ENCODE peak calls at places on chromosomes 5 and 9, in seven cellular contexts. One of them, this sample, is unnamed.
A peak's percentile ranks its signal among the peaks of the same experiment; 100 is the strongest.

GRCh38 chr9:94182532-94182931 is 76.6 kb upstream of the ZNF169 start:
- DNase-seq in gastrocnemius medialis: no peak
- DNase-seq in GM13976: no peak
- DNase-seq in astrocyte of the spinal cord: no peak
- DNase-seq in T-helper 2 cell: no peak
- DNase-seq in Calu3: no peak
- DNase-seq in stimulated activated CD4-positive, alpha-beta T cell treated with anti-CD3 and anti-CD28 coated beads, Interleukin-2, amount 100 ng/mL, for 4 hours: no peak
- DNase-seq in this sample: no peak

GRCh38 chr5:128121679-128122078 is 38.1 kb downstream of the SLC12A2 start:
- DNase-seq in gastrocnemius medialis: no peak
- DNase-seq in stimulated activated CD4-positive, alpha-beta T cell treated with anti-CD3 and anti-CD28 coated beads, Interleukin-2, amount 100 ng/mL, for 4 hours: no peak
- DNase-seq in astrocyte of the spinal cord: no peak
- DNase-seq in GM13976: no peak
- DNase-seq in Calu3: peak; percentile 49
- DNase-seq in T-helper 2 cell: no peak
- DNase-seq in this sample: no peak

GRCh38 chr9:22425551-22425950 is 21.1 kb upstream of the DMRTA1 start:
- DNase-seq in stimulated activated CD4-positive, alpha-beta T cell treated with anti-CD3 and anti-CD28 coated beads, Interleukin-2, amount 100 ng/mL, for 4 hours: no peak
- DNase-seq in gastrocnemius medialis: no peak
- DNase-seq in GM13976: no peak
- DNase-seq in Calu3: no peak
- DNase-seq in T-helper 2 cell: no peak
- DNase-seq in astrocyte of the spinal cord: no peak
- DNase-seq in this sample: no peak

GRCh38 chr5:92353107-92354030 is 970.3 kb upstream of the ARRDC3 start:
- DNase-seq in T-helper 2 cell: no peak
- DNase-seq in Calu3: peak; percentile 20
- DNase-seq in astrocyte of the spinal cord: peak; percentile 75
- DNase-seq in GM13976: no peak
- DNase-seq in gastrocnemius medialis: no peak
- DNase-seq in stimulated activated CD4-positive, alpha-beta T cell treated with anti-CD3 and anti-CD28 coated beads, Interleukin-2, amount 100 ng/mL, for 4 hours: no peak
- DNase-seq in this sample: no peak

GRCh38 chr9:128863647-128864046 is 18.1 kb downstream of the KYAT1 start:
- DNase-seq in GM13976: peak; percentile 89
- DNase-seq in astrocyte of the spinal cord: peak; percentile 47
- DNase-seq in T-helper 2 cell: peak; percentile 77
- DNase-seq in gastrocnemius medialis: peak; percentile 69
- DNase-seq in stimulated activated CD4-positive, alpha-beta T cell treated with anti-CD3 and anti-CD28 coated beads, Interleukin-2, amount 100 ng/mL, for 4 hours: peak; percentile 76
- DNase-seq in Calu3: peak; percentile 77
- DNase-seq in this sample: peak; percentile 80

GRCh38 chr5:139823757-139824355 is 28.2 kb downstream of the PSD2 start:
- DNase-seq in Calu3: no peak
- DNase-seq in GM13976: no peak
- DNase-seq in astrocyte of the spinal cord: no peak
- DNase-seq in gastrocnemius medialis: no peak
- DNase-seq in stimulated activated CD4-positive, alpha-beta T cell treated with anti-CD3 and anti-CD28 coated beads, Interleukin-2, amount 100 ng/mL, for 4 hours: no peak
- DNase-seq in T-helper 2 cell: no peak
- DNase-seq in this sample: no peak

GRCh38 chr5:135337064-135337463 is 62.0 kb downstream of the MACROH2A1 start:
- DNase-seq in T-helper 2 cell: no peak
- DNase-seq in gastrocnemius medialis: no peak
- DNase-seq in astrocyte of the spinal cord: no peak
- DNase-seq in stimulated activated CD4-positive, alpha-beta T cell treated with anti-CD3 and anti-CD28 coated beads, Interleukin-2, amount 100 ng/mL, for 4 hours: no peak
- DNase-seq in GM13976: no peak
- DNase-seq in Calu3: no peak
- DNase-seq in this sample: no peak

GRCh38 chr9:91640428-91640827 is 216.8 kb upstream of the NFIL3 start:
- DNase-seq in stimulated activated CD4-positive, alpha-beta T cell treated with anti-CD3 and anti-CD28 coated beads, Interleukin-2, amount 100 ng/mL, for 4 hours: no peak
- DNase-seq in T-helper 2 cell: no peak
- DNase-seq in Calu3: no peak
- DNase-seq in gastrocnemius medialis: no peak
- DNase-seq in GM13976: no peak
- DNase-seq in astrocyte of the spinal cord: no peak
- DNase-seq in this sample: no peak

GRCh38 chr9:108136646-108137045 is 647.1 kb upstream of the KLF4 start:
- DNase-seq in gastrocnemius medialis: no peak
- DNase-seq in stimulated activated CD4-positive, alpha-beta T cell treated with anti-CD3 and anti-CD28 coated beads, Interleukin-2, amount 100 ng/mL, for 4 hours: no peak
- DNase-seq in astrocyte of the spinal cord: no peak
- DNase-seq in T-helper 2 cell: no peak
- DNase-seq in GM13976: no peak
- DNase-seq in Calu3: no peak
- DNase-seq in this sample: no peak

GRCh38 chr5:125316386-125316785 is 569.9 kb upstream of the ZNF608 start:
- DNase-seq in stimulated activated CD4-positive, alpha-beta T cell treated with anti-CD3 and anti-CD28 coated beads, Interleukin-2, amount 100 ng/mL, for 4 hours: no peak
- DNase-seq in astrocyte of the spinal cord: no peak
- DNase-seq in Calu3: no peak
- DNase-seq in gastrocnemius medialis: no peak
- DNase-seq in T-helper 2 cell: no peak
- DNase-seq in GM13976: no peak
- DNase-seq in this sample: no peak

GRCh38 chr5:120415985-120416384 is 48.1 kb upstream of the PRR16 start:
- DNase-seq in GM13976: no peak
- DNase-seq in astrocyte of the spinal cord: no peak
- DNase-seq in Calu3: no peak
- DNase-seq in gastrocnemius medialis: no peak
- DNase-seq in T-helper 2 cell: no peak
- DNase-seq in stimulated activated CD4-positive, alpha-beta T cell treated with anti-CD3 and anti-CD28 coated beads, Interleukin-2, amount 100 ng/mL, for 4 hours: no peak
- DNase-seq in this sample: no peak

GRCh38 chr5:42889311-42889933 is 77.7 kb upstream of the SELENOP start:
- DNase-seq in stimulated activated CD4-positive, alpha-beta T cell treated with anti-CD3 and anti-CD28 coated beads, Interleukin-2, amount 100 ng/mL, for 4 hours: peak; percentile 45
- DNase-seq in gastrocnemius medialis: peak; percentile 69
- DNase-seq in Calu3: peak; percentile 86
- DNase-seq in T-helper 2 cell: peak; percentile 39
- DNase-seq in GM13976: peak; percentile 64
- DNase-seq in astrocyte of the spinal cord: peak; percentile 70
- DNase-seq in this sample: peak; percentile 34

GRCh38 chr5:68141494-68141893 is 74.1 kb upstream of the PIK3R1 start:
- DNase-seq in T-helper 2 cell: no peak
- DNase-seq in gastrocnemius medialis: no peak
- DNase-seq in astrocyte of the spinal cord: peak; percentile 21
- DNase-seq in stimulated activated CD4-positive, alpha-beta T cell treated with anti-CD3 and anti-CD28 coated beads, Interleukin-2, amount 100 ng/mL, for 4 hours: no peak
- DNase-seq in Calu3: peak; percentile 8
- DNase-seq in GM13976: no peak
- DNase-seq in this sample: no peak

GRCh38 chr5:174327317-174327864 is 281.9 kb downstream of the NSG2 start:
- DNase-seq in T-helper 2 cell: peak; percentile 28
- DNase-seq in Calu3: peak; percentile 92
- DNase-seq in stimulated activated CD4-positive, alpha-beta T cell treated with anti-CD3 and anti-CD28 coated beads, Interleukin-2, amount 100 ng/mL, for 4 hours: peak; percentile 6
- DNase-seq in astrocyte of the spinal cord: peak; percentile 65
- DNase-seq in gastrocnemius medialis: peak; percentile 34
- DNase-seq in GM13976: peak; percentile 77
- DNase-seq in this sample: no peak

GRCh38 chr5:16378762-16379161 is 86.8 kb downstream of the ZNF622 start:
- DNase-seq in Calu3: no peak
- DNase-seq in astrocyte of the spinal cord: no peak
- DNase-seq in GM13976: no peak
- DNase-seq in stimulated activated CD4-positive, alpha-beta T cell treated with anti-CD3 and anti-CD28 coated beads, Interleukin-2, amount 100 ng/mL, for 4 hours: no peak
- DNase-seq in T-helper 2 cell: no peak
- DNase-seq in gastrocnemius medialis: no peak
- DNase-seq in this sample: no peak

GRCh38 chr9:7799234-7799933 is at the start of gene DMAC1:
- DNase-seq in Calu3: peak; percentile 70
- DNase-seq in GM13976: peak; percentile 85
- DNase-seq in astrocyte of the spinal cord: peak; percentile 86
- DNase-seq in gastrocnemius medialis: peak; percentile 66
- DNase-seq in stimulated activated CD4-positive, alpha-beta T cell treated with anti-CD3 and anti-CD28 coated beads, Interleukin-2, amount 100 ng/mL, for 4 hours: peak; percentile 64
- DNase-seq in T-helper 2 cell: peak; percentile 52
- DNase-seq in this sample: peak; percentile 63

GRCh38 chr5:35183243-35183955 is 46.9 kb downstream of the PRLR start:
- DNase-seq in Calu3: peak; percentile 44
- DNase-seq in stimulated activated CD4-positive, alpha-beta T cell treated with anti-CD3 and anti-CD28 coated beads, Interleukin-2, amount 100 ng/mL, for 4 hours: no peak
- DNase-seq in T-helper 2 cell: no peak
- DNase-seq in GM13976: peak; percentile 41
- DNase-seq in astrocyte of the spinal cord: peak; percentile 44
- DNase-seq in gastrocnemius medialis: peak; percentile 19
- DNase-seq in this sample: no peak

GRCh38 chr5:87164409-87164808 is 103.3 kb upstream of the RASA1 start:
- DNase-seq in gastrocnemius medialis: no peak
- DNase-seq in GM13976: no peak
- DNase-seq in T-helper 2 cell: no peak
- DNase-seq in stimulated activated CD4-positive, alpha-beta T cell treated with anti-CD3 and anti-CD28 coated beads, Interleukin-2, amount 100 ng/mL, for 4 hours: no peak
- DNase-seq in astrocyte of the spinal cord: no peak
- DNase-seq in Calu3: no peak
- DNase-seq in this sample: no peak

GRCh38 chr5:132484386-132484715 is 6.2 kb downstream of the IRF1 start:
- DNase-seq in Calu3: no peak
- DNase-seq in gastrocnemius medialis: no peak
- DNase-seq in stimulated activated CD4-positive, alpha-beta T cell treated with anti-CD3 and anti-CD28 coated beads, Interleukin-2, amount 100 ng/mL, for 4 hours: no peak
- DNase-seq in GM13976: no peak
- DNase-seq in T-helper 2 cell: no peak
- DNase-seq in astrocyte of the spinal cord: no peak
- DNase-seq in this sample: peak; percentile 9

GRCh38 chr5:72624641-72625236 is 117.5 kb upstream of the ZNF366 start:
- DNase-seq in stimulated activated CD4-positive, alpha-beta T cell treated with anti-CD3 and anti-CD28 coated beads, Interleukin-2, amount 100 ng/mL, for 4 hours: no peak
- DNase-seq in GM13976: no peak
- DNase-seq in T-helper 2 cell: no peak
- DNase-seq in gastrocnemius medialis: peak; percentile 79
- DNase-seq in Calu3: no peak
- DNase-seq in astrocyte of the spinal cord: peak; percentile 53
- DNase-seq in this sample: no peak

GRCh38 chr9:14830057-14830456 is 80.2 kb downstream of the FREM1 start:
- DNase-seq in T-helper 2 cell: no peak
- DNase-seq in stimulated activated CD4-positive, alpha-beta T cell treated with anti-CD3 and anti-CD28 coated beads, Interleukin-2, amount 100 ng/mL, for 4 hours: no peak
- DNase-seq in gastrocnemius medialis: no peak
- DNase-seq in Calu3: no peak
- DNase-seq in astrocyte of the spinal cord: no peak
- DNase-seq in GM13976: no peak
- DNase-seq in this sample: no peak

GRCh38 chr5:149128023-149128875 is 13.0 kb upstream of the ABLIM3 start:
- DNase-seq in astrocyte of the spinal cord: no peak
- DNase-seq in GM13976: peak; percentile 44
- DNase-seq in Calu3: peak; percentile 79
- DNase-seq in T-helper 2 cell: no peak
- DNase-seq in stimulated activated CD4-positive, alpha-beta T cell treated with anti-CD3 and anti-CD28 coated beads, Interleukin-2, amount 100 ng/mL, for 4 hours: no peak
- DNase-seq in gastrocnemius medialis: no peak
- DNase-seq in this sample: no peak

GRCh38 chr5:167851416-167851815 is 440.0 kb upstream of the WWC1 start:
- DNase-seq in astrocyte of the spinal cord: no peak
- DNase-seq in Calu3: no peak
- DNase-seq in T-helper 2 cell: no peak
- DNase-seq in gastrocnemius medialis: no peak
- DNase-seq in GM13976: no peak
- DNase-seq in stimulated activated CD4-positive, alpha-beta T cell treated with anti-CD3 and anti-CD28 coated beads, Interleukin-2, amount 100 ng/mL, for 4 hours: no peak
- DNase-seq in this sample: no peak

GRCh38 chr5:172336666-172337310 is 53.2 kb upstream of the UBTD2 start:
- DNase-seq in stimulated activated CD4-positive, alpha-beta T cell treated with anti-CD3 and anti-CD28 coated beads, Interleukin-2, amount 100 ng/mL, for 4 hours: no peak
- DNase-seq in gastrocnemius medialis: no peak
- DNase-seq in GM13976: no peak
- DNase-seq in Calu3: no peak
- DNase-seq in T-helper 2 cell: no peak
- DNase-seq in astrocyte of the spinal cord: no peak
- DNase-seq in this sample: no peak

GRCh38 chr9:32427111-32427873 is 42.8 kb downstream of the ACO1 start:
- DNase-seq in GM13976: no peak
- DNase-seq in Calu3: peak; percentile 7
- DNase-seq in gastrocnemius medialis: no peak
- DNase-seq in stimulated activated CD4-positive, alpha-beta T cell treated with anti-CD3 and anti-CD28 coated beads, Interleukin-2, amount 100 ng/mL, for 4 hours: no peak
- DNase-seq in T-helper 2 cell: no peak
- DNase-seq in astrocyte of the spinal cord: peak; percentile 9
- DNase-seq in this sample: no peak

GRCh38 chr5:151427258-151427657 is 20.1 kb upstream of the SLC36A1 start:
- DNase-seq in T-helper 2 cell: no peak
- DNase-seq in stimulated activated CD4-positive, alpha-beta T cell treated with anti-CD3 and anti-CD28 coated beads, Interleukin-2, amount 100 ng/mL, for 4 hours: no peak
- DNase-seq in astrocyte of the spinal cord: no peak
- DNase-seq in Calu3: no peak
- DNase-seq in gastrocnemius medialis: no peak
- DNase-seq in GM13976: peak; percentile 83
- DNase-seq in this sample: no peak

GRCh38 chr9:126491256-126491879 is 122.4 kb upstream of the LMX1B start:
- DNase-seq in stimulated activated CD4-positive, alpha-beta T cell treated with anti-CD3 and anti-CD28 coated beads, Interleukin-2, amount 100 ng/mL, for 4 hours: peak; percentile 43
- DNase-seq in Calu3: peak; percentile 59
- DNase-seq in T-helper 2 cell: peak; percentile 28
- DNase-seq in GM13976: peak; percentile 77
- DNase-seq in gastrocnemius medialis: no peak
- DNase-seq in astrocyte of the spinal cord: peak; percentile 68
- DNase-seq in this sample: no peak

GRCh38 chr9:98365724-98366123 is 110.3 kb upstream of the TBC1D2 start:
- DNase-seq in astrocyte of the spinal cord: no peak
- DNase-seq in stimulated activated CD4-positive, alpha-beta T cell treated with anti-CD3 and anti-CD28 coated beads, Interleukin-2, amount 100 ng/mL, for 4 hours: no peak
- DNase-seq in T-helper 2 cell: no peak
- DNase-seq in GM13976: no peak
- DNase-seq in Calu3: no peak
- DNase-seq in gastrocnemius medialis: no peak
- DNase-seq in this sample: no peak

GRCh38 chr5:142800776-142801494 is 30.8 kb downstream of the ARHGAP26 start:
- DNase-seq in Calu3: no peak
- DNase-seq in GM13976: no peak
- DNase-seq in T-helper 2 cell: no peak
- DNase-seq in astrocyte of the spinal cord: no peak
- DNase-seq in gastrocnemius medialis: no peak
- DNase-seq in stimulated activated CD4-positive, alpha-beta T cell treated with anti-CD3 and anti-CD28 coated beads, Interleukin-2, amount 100 ng/mL, for 4 hours: peak; percentile 16
- DNase-seq in this sample: peak; percentile 10

GRCh38 chr9:104506565-104506964 is 2.5 kb downstream of the OR13F1 start:
- DNase-seq in Calu3: no peak
- DNase-seq in GM13976: no peak
- DNase-seq in gastrocnemius medialis: no peak
- DNase-seq in astrocyte of the spinal cord: no peak
- DNase-seq in stimulated activated CD4-positive, alpha-beta T cell treated with anti-CD3 and anti-CD28 coated beads, Interleukin-2, amount 100 ng/mL, for 4 hours: no peak
- DNase-seq in T-helper 2 cell: no peak
- DNase-seq in this sample: no peak

GRCh38 chr5:170254056-170254455 is 21.3 kb downstream of the C5orf58 start:
- DNase-seq in Calu3: peak; percentile 84
- DNase-seq in astrocyte of the spinal cord: no peak
- DNase-seq in GM13976: peak; percentile 55
- DNase-seq in stimulated activated CD4-positive, alpha-beta T cell treated with anti-CD3 and anti-CD28 coated beads, Interleukin-2, amount 100 ng/mL, for 4 hours: peak; percentile 67
- DNase-seq in gastrocnemius medialis: no peak
- DNase-seq in T-helper 2 cell: peak; percentile 45
- DNase-seq in this sample: peak; percentile 60

GRCh38 chr9:84436386-84437114 is 96.0 kb upstream of the SLC28A3 start:
- DNase-seq in astrocyte of the spinal cord: no peak
- DNase-seq in T-helper 2 cell: no peak
- DNase-seq in Calu3: no peak
- DNase-seq in GM13976: no peak
- DNase-seq in gastrocnemius medialis: no peak
- DNase-seq in stimulated activated CD4-positive, alpha-beta T cell treated with anti-CD3 and anti-CD28 coated beads, Interleukin-2, amount 100 ng/mL, for 4 hours: no peak
- DNase-seq in this sample: no peak

GRCh38 chr9:130171226-130172148 is 717 bp upstream of the NCS1 start:
- DNase-seq in Calu3: no peak
- DNase-seq in GM13976: no peak
- DNase-seq in astrocyte of the spinal cord: no peak
- DNase-seq in gastrocnemius medialis: no peak
- DNase-seq in stimulated activated CD4-positive, alpha-beta T cell treated with anti-CD3 and anti-CD28 coated beads, Interleukin-2, amount 100 ng/mL, for 4 hours: no peak
- DNase-seq in T-helper 2 cell: no peak
- DNase-seq in this sample: no peak

GRCh38 chr5:95729115-95730010 is 1.8 kb upstream of the RHOBTB3 start:
- DNase-seq in Calu3: no peak
- DNase-seq in T-helper 2 cell: no peak
- DNase-seq in gastrocnemius medialis: no peak
- DNase-seq in stimulated activated CD4-positive, alpha-beta T cell treated with anti-CD3 and anti-CD28 coated beads, Interleukin-2, amount 100 ng/mL, for 4 hours: no peak
- DNase-seq in GM13976: no peak
- DNase-seq in astrocyte of the spinal cord: no peak
- DNase-seq in this sample: no peak